ENCODE peak calls at places on chromosomes 4 and X, in nine cellular contexts. O, L, R, N, F, I, C, M and X are unnamed samples.

GRCh38 chr4:123649644-123650356 is 253.2 kb downstream of the SPRY1 start:
- DNase-seq in O (peak), L (peak), R (no peak), C (no peak), I (peak), N (peak), M (peak), F (peak), X (peak)

GRCh38 chrX:35351795-35352483 is 409.3 kb downstream of the FAM47B start:
- DNase-seq in N (no peak), L (no peak), M (no peak), R (no peak), O (no peak), I (no peak), C (no peak), F (no peak), X (no peak)

GRCh38 chr4:3421470-3421869 is 20.3 kb upstream of the HGFAC start:
- DNase-seq in F (no peak), I (no peak), M (no peak), O (no peak), L (peak), C (no peak), R (no peak), N (peak), X (no peak)

GRCh38 chr4:152054731-152055130 is 293.9 kb upstream of the GATB start:
- DNase-seq in N (no peak), C (no peak), R (no peak), O (no peak), L (no peak), M (no peak), I (no peak), F (no peak), X (no peak)

GRCh38 chr4:19739101-19739651 is 512.5 kb upstream of the SLIT2 start:
- DNase-seq in O (peak), I (peak), M (no peak), L (no peak), R (no peak), N (no peak), F (no peak), C (no peak), X (peak)

GRCh38 chrX:124018031-124018430 is 56.5 kb downstream of the STAG2 start:
- DNase-seq in R (no peak), C (no peak), N (no peak), I (no peak), L (no peak), O (peak), M (no peak), F (no peak), X (peak)

GRCh38 chr4:128381748-128382559 is 94.3 kb upstream of the PGRMC2 start:
- DNase-seq in L (no peak), N (no peak), M (no peak), O (no peak), C (no peak), F (no peak), I (no peak), R (no peak), X (no peak)

GRCh38 chr4:105875233-105875632 is 20.0 kb upstream of the NPNT start:
- DNase-seq in C (no peak), I (no peak), N (no peak), F (no peak), O (no peak), R (no peak), M (no peak), L (no peak), X (no peak)

GRCh38 chr4:146153964-146154536 is 21.5 kb upstream of the LSM6 start:
- DNase-seq in L (no peak), F (no peak), C (no peak), O (no peak), I (no peak), N (no peak), M (no peak), R (no peak), X (no peak)

GRCh38 chrX:110992611-110993010 is 103.4 kb upstream of the PAK3 start:
- DNase-seq in R (peak), C (no peak), O (peak), M (no peak), F (no peak), I (no peak), N (peak), L (no peak), X (peak)

GRCh38 chrX:56000169-56000568 is 232.0 kb upstream of the KLF8 start:
- DNase-seq in I (no peak), L (no peak), C (no peak), N (no peak), O (no peak), R (no peak), M (no peak), F (peak), X (no peak)

GRCh38 chr4:70956570-70957210 is 36.8 kb upstream of the DCK start:
- DNase-seq in I (no peak), C (no peak), O (no peak), F (no peak), L (no peak), M (no peak), R (no peak), N (no peak), X (no peak)

GRCh38 chrX:140766024-140766611 is 56.6 kb downstream of the LINC00632 start:
- DNase-seq in O (peak), R (peak), M (peak), N (peak), L (peak), F (peak), I (peak), C (peak), X (peak)
- H3K4me3 ChIP-seq in O (peak), R (no peak), M (no peak), N (no peak), L (no peak), F (no peak), I (peak), C (no peak), X (peak)

GRCh38 chrX:140918398-140919043 is 83.9 kb upstream of the SPANXB1 start:
- DNase-seq in M (no peak), N (peak), C (no peak), O (peak), I (peak), F (peak), R (peak), L (no peak), X (peak)
- TF ChIP-seq CTCF in M (peak), N (peak), C (no peak), O (peak), I (peak), F (peak), R (no peak), L (peak), X (peak)

DNA sequence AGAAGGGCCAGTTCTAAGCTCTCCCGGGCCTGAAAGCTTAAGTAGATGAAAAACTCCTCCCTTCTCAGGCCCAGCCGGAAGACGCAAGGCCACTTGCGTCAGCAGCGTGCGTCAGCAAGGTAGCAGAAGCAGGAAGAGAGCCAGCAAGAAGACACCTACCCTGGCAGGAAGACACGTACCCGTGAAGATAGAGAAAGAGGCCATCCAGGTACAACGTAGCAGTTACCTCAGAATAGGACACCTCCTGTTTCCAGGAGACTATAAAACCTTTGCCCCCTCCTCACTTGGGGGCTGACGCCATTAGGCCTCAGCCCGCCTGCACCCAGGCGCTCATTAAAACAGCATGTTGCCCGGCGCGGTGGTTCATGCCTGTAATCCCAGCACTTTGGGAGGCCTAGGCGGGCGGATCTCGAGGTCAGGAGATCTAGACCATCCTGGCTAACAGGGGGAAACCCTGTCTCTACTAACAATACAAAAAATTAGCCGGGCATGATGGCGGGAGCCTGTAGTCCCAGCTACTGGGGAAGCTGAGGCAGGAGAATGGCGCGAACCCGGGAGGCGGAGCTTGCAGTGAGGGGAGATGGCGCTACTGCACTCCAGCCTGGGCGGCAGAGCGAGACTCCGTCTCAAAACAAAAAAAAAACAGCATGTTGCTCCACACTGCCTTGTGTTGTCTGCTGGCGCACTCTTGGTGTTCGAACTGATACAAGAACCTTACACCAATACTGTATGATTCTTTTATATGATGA is 242.7 kb upstream of the NWD2 start:
- DNase-seq in F (no peak), R (no peak), L (no peak), C (no peak), I (no peak), N (no peak), O (no peak), M (no peak), X (no peak)
- H3K4me3 ChIP-seq in F (no peak), R (no peak), L (no peak), C (no peak), I (no peak), N (no peak), O (no peak), M (no peak), X (no peak)

GRCh38 chr4:137069473-137069872 is 462.8 kb downstream of the PCDH18 start:
- DNase-seq in F (no peak), R (no peak), I (no peak), L (no peak), O (no peak), C (no peak), M (no peak), N (no peak), X (no peak)

GRCh38 chr4:137065306-137065705 is 467.0 kb downstream of the PCDH18 start:
- DNase-seq in N (no peak), M (no peak), L (no peak), R (no peak), C (no peak), I (peak), O (peak), F (no peak), X (peak)

GRCh38 chr4:137075586-137075985 is 456.7 kb downstream of the PCDH18 start:
- DNase-seq in I (no peak), N (no peak), F (no peak), L (no peak), O (peak), R (no peak), C (no peak), M (no peak), X (peak)

GRCh38 chr4:137070614-137071013 is 461.7 kb downstream of the PCDH18 start:
- DNase-seq in L (no peak), I (no peak), F (no peak), M (no peak), C (no peak), N (peak), O (no peak), R (no peak), X (no peak)
- TF ChIP-seq CTCF in L (no peak), I (no peak), F (no peak), M (no peak), C (no peak), N (no peak), O (no peak), R (no peak), X (no peak)

DNA sequence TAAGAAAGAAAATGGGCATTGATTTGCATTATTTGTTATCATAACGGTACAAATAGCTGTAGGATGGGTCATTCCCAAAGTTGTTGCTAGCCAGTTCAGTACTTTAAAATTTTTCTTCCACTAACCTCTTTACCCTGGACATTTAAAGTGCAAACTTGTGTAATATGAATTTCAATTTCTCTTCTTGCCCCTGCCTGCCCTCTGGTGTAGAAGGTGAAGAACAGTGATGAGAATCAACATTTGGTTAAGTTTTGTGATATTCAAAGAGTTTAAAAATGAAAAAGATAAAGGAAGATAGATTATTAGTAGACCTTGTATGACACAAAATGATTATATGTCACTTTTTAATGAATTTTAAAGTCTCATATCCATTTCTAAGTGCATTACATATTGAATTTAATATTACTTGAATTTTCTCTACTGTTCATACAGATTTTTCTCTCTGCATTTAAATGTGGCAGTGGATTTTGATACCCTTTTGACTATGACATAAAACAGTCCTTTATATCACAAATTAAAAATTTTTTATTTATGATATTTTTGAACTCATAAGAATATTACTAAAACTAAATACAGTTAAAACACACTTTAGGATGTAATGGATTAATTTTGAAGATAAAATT is 337.7 kb downstream of the BMPR1B start:
- DNase-seq in M (no peak), L (no peak), R (no peak), F (no peak), N (peak), C (no peak), I (peak), O (peak), X (peak)
- H3K4me3 ChIP-seq in M (no peak), L (no peak), R (no peak), F (no peak), N (no peak), C (no peak), I (no peak), O (no peak), X (no peak)